ENCODE peak calls at places on chromosomes 11 and 22, in five cellular contexts. V is SK-N-SH, F is neural progenitor cell, C is GM23248, Z is HCT116. K is an unnamed sample. For H3K9me3, the result is how much of the 10 kb centered on the place peaks cover.

GRCh38 chr11:6531267-6531752 is 34.2 kb downstream of the DNHD1 start:
- DNase-seq in V (peak), F (peak), C (peak), Z (peak), K (peak)

GRCh38 chr11:105144887-105145286 is 5.3 kb upstream of the CARD18 start:
- DNase-seq in V (no peak), F (no peak), C (peak), Z (peak), K (no peak)

GRCh38 chr22:47040486-47041145 is 278.2 kb downstream of the TBC1D22A start:
- DNase-seq in V (no peak), F (no peak), C (no peak), Z (no peak), K (no peak)

GRCh38 chr11:75079546-75079945 is 17.1 kb downstream of the OR2AT4 start:
- DNase-seq in V (no peak), F (no peak), C (no peak), Z (no peak), K (peak)

GRCh38 chr11:18243783-18244362 is 4.6 kb downstream of the SAA2 start:
- DNase-seq in V (peak), F (peak), C (peak), Z (peak), K (peak)

GRCh38 chr11:117055449-117055848 is 42.8 kb downstream of the SIK3 start:
- DNase-seq in V (no peak), F (no peak), C (no peak), Z (no peak), K (no peak)

GRCh38 chr22:27454807-27455450 is 346.6 kb downstream of the MN1 start:
- DNase-seq in V (no peak), F (no peak), C (no peak), Z (no peak), K (no peak)

GRCh38 chr22:49295465-49295743 is 532.3 kb downstream of the BRD1 start:
- DNase-seq in V (no peak), F (no peak), C (no peak), Z (no peak), K (no peak)

GRCh38 chr11:96154802-96155520 is 188.0 kb downstream of the MAML2 start:
- DNase-seq in V (no peak), F (no peak), C (peak), Z (no peak), K (no peak)

GRCh38 chr22:39243443-39244072 is 1.2 kb downstream of the PDGFB start:
- DNase-seq in V (no peak), F (peak), C (no peak), Z (no peak), K (no peak)

GRCh38 chr11:73374130-73374529 is 2.1 kb upstream of the RELT start:
- DNase-seq in V (no peak), F (no peak), C (peak), Z (no peak), K (no peak)

GRCh38 chr11:22875869-22876473 is 15.7 kb upstream of the CCDC179 start:
- DNase-seq in V (peak), F (peak), C (peak), Z (peak), K (peak)

GRCh38 chr11:65491614-65492386 is 7.0 kb upstream of the MALAT1 start:
- DNase-seq in V (no peak), F (peak), C (peak), Z (peak), K (peak)

GRCh38 chr11:19980957-19981669 is 179.2 kb downstream of the DBX1 start:
- DNase-seq in V (peak), F (no peak), C (peak), Z (no peak), K (no peak)

GRCh38 chr11:85595285-85595884 is 31.8 kb downstream of the DLG2 start:
- DNase-seq in V (peak), F (peak), C (peak), Z (peak), K (peak)

GRCh38 chr11:111378773-111379499 is at the start of gene POU2AF1:
- DNase-seq in V (no peak), F (no peak), C (peak), Z (no peak), K (peak)

GRCh38 chr11:19605500-19606371 is 106.9 kb upstream of the NAV2 start:
- DNase-seq in V (no peak), F (peak), C (peak), Z (no peak), K (no peak)

GRCh38 chr11:24697722-24698121 is 200.9 kb downstream of the LUZP2 start:
- DNase-seq in V (no peak), F (no peak), C (peak), Z (no peak), K (no peak)

GRCh38 chr11:94880216-94880615 is 93.1 kb downstream of the CWC15 start:
- DNase-seq in V (no peak), F (no peak), C (peak), Z (peak), K (no peak)

GRCh38 chr11:105937331-105937730 is 84.7 kb downstream of the MSANTD4 start:
- DNase-seq in V (no peak), F (no peak), C (peak), Z (peak), K (no peak)

GRCh38 chr22:38696606-38697005 is 4.1 kb downstream of the JOSD1 start:
- DNase-seq in V (no peak), F (no peak), C (peak), Z (peak), K (no peak)

GRCh38 chr11:112831969-112832368 is 129.3 kb upstream of the NCAM1 start:
- DNase-seq in V (no peak), F (no peak), C (no peak), Z (no peak), K (no peak)

GRCh38 chr22:28053871-28054621 is 135.0 kb upstream of the PITPNB start:
- DNase-seq in V (no peak), F (no peak), C (peak), Z (no peak), K (no peak)

GRCh38 chr22:46931881-46932280 is 169.4 kb downstream of the TBC1D22A start:
- DNase-seq in V (no peak), F (no peak), C (no peak), Z (no peak), K (no peak)

GRCh38 chr22:31229402-31230140 is 17.5 kb downstream of the LIMK2 start:
- DNase-seq in V (peak), F (peak), C (peak), Z (no peak), K (no peak)

GRCh38 chr11:819129-819931 is 616 bp downstream of the PNPLA2 start:
- DNase-seq in V (peak), F (peak), C (peak), Z (no peak), K (peak)
- TF ChIP-seq EZH2phosphoT487 in V (no peak), F (no peak), C (no peak), Z (no peak), K (no peak)

GRCh38 chr22:35928273-35928798 is 100.3 kb downstream of the RBFOX2 start:
- DNase-seq in V (no peak), F (no peak), C (no peak), Z (no peak), K (no peak)

DNA sequence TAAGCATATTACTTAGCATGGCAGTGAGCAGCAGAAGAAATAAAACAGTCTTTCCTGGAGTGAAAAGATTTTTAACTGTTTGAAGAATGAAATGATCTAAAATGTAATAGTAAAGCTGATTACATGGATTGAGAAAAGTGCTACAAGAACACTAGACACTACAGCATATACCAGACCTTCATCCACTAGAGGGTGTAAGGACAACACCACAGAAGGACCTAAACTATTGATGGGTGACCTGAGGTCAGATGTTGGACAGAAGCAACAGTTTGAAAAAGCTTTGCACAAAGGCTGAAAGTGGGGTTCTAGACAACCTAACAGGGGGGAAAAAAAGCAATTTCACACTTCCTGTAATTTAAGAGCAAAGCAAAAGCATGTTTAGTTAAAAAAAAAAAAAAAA is 97.7 kb downstream of the RBFOX2 start:
- DNase-seq in V (peak), F (peak), C (peak), Z (peak), K (peak)
- H3K4me2 ChIP-seq in V (no peak), F (no peak), C (no peak), Z (no peak), K (no peak)

DNA sequence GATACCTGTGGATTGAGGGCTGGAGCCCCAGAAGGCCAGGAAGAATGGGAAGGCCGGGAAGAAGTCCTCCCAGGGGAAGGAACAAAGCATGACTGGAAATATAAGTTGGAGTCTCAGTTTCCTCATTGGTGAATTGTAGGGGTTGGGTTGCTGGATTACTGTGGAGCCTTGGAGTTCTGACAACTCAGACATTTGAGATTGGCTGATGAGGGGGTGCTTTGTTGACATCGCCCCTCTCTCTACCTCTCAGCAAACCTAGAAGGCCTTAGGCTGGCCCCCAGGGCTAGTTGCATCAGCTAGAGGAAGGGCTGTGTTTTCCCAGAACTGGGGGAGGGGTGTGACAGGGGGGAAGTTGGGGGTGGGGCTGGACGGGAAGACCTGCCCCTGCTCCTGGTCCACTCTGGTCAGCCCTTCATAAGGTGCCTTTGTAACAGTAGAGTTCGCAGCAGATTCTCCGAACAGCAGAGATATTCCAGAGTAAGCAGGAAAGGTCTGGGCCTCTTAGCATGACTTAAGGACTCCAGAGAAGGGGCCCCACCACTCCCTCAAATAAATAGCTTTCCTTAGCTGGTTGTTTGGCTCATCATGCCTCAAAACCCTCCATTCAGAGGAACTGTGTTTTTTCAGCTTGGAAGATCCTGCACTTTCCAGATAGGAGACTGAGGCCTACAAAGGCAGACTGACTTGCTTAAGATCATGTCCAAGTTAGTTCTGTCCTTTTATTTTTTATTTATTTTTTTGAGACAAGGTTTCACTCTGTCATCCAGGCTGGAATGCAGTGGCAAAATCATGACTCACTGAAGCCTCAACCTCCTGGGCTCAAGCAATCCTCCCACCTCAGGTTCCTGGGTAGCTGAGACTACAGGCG is 12.5 kb upstream of the THRSP start:
- DNase-seq in V (no peak), F (no peak), C (peak), Z (no peak), K (no peak)
- H3K9me3 ChIP-seq in V (under half), F (under half), C (under half), Z (under half), K (under half)

GRCh38 chr22:43012390-43012789 is 2.6 kb downstream of the PACSIN2 start:
- DNase-seq in V (no peak), F (no peak), C (no peak), Z (no peak), K (no peak)
- TF ChIP-seq EZH2phosphoT487 in V (no peak), F (no peak), C (no peak), Z (no peak), K (no peak)

GRCh38 chr22:42591987-42592386 is 22.7 kb downstream of the POLDIP3 start:
- DNase-seq in V (no peak), F (no peak), C (no peak), Z (no peak), K (no peak)

GRCh38 chr22:42596863-42597530 is 17.7 kb downstream of the POLDIP3 start:
- DNase-seq in V (no peak), F (no peak), C (no peak), Z (no peak), K (no peak)

GRCh38 chr22:42595434-42595833 is 19.2 kb downstream of the POLDIP3 start:
- DNase-seq in V (no peak), F (no peak), C (no peak), Z (no peak), K (no peak)

GRCh38 chr22:42601879-42602465 is 12.7 kb downstream of the POLDIP3 start:
- DNase-seq in V (no peak), F (no peak), C (no peak), Z (no peak), K (no peak)

GRCh38 chr22:42596376-42596775 is 18.3 kb downstream of the POLDIP3 start:
- DNase-seq in V (no peak), F (no peak), C (no peak), Z (no peak), K (no peak)
- H3K4me2 ChIP-seq in V (no peak), F (no peak), C (no peak), Z (no peak), K (no peak)

DNA sequence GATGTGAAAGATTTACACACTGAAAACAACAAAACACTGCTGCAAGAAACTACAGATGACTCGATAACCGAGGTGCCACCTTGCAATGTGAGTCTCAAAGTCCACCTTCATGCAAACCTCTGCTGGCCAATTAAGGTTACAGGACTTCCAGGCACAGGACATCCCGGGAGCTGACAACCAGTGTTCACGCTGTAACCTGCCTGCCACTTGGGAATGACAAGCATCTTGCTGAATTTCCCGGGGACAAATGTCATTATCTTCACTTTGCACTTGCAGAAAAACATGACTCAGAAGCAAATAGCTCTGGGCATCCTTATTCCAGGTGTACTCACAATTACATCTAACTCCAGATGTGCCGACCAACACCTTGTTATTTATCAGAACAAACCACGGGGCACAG is 72.5 kb downstream of the SHANK2 start:
- DNase-seq in V (no peak), F (no peak), C (no peak), Z (no peak), K (no peak)
- H3K9me3 ChIP-seq in V (under half), F (under half), C (under half), Z (under half), K (under half)

GRCh38 chr11:67438121-67438902 is 830 bp upstream of the PTPRCAP start:
- DNase-seq in V (no peak), F (no peak), C (no peak), Z (no peak), K (peak)

GRCh38 chr11:67441731-67442401 is 1.4 kb downstream of the CORO1B start:
- DNase-seq in V (no peak), F (no peak), C (no peak), Z (no peak), K (peak)

GRCh38 chr11:67441082-67441683 is 2.1 kb downstream of the CORO1B start:
- DNase-seq in V (no peak), F (no peak), C (no peak), Z (no peak), K (peak)

GRCh38 chr11:67440229-67441081 is 2.8 kb downstream of the CORO1B start:
- DNase-seq in V (no peak), F (no peak), C (no peak), Z (no peak), K (peak)

DNA sequence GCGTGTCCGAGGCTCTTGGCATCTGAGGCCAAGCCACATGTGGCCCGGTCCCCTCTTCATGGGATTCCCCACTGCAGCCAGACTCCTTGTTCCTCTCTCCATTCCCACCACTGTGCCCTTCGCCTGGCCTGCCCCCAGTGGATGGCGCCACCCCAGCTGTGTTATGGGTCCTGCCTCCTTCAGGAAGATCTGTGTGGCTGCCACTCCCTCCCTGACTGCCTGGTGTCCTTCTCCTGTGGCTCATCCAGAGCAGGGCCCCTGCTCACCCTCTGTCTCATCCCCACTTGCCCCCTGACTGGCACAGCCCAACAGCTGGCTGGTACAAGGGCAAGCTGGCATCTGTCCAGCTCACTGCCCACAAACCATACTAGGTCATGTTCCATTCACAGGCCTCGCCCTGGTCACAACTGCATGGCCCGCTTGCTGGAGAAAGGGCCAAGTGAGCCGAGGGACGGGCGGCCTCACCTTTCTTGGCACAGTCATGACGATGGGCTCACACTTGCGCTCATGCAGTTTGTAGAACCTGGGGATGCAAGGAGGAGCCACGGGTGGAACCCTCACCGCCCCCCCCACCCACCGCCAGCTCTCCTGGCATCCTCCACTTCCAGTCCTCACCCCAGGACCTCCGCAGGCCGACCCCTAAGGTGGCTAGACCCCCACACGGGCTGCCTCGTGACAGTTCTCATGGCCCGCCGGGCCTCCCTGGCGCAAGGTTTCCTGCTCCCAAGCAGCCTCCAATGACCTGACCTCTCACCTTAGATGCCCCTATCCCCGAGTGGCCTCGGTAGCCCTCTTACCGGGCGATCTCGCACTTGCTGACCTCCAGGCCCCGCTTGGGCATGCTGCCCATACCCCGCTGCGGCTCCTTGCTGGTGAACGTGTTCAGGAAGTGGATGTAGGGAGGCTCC is 2.1 kb upstream of the PTPRCAP start:
- DNase-seq in V (no peak), F (no peak), C (peak), Z (no peak), K (no peak)
- TF ChIP-seq EZH2phosphoT487 in V (no peak), F (no peak), C (no peak), Z (no peak), K (no peak)

GRCh38 chr11:70050243-70050642 is 27.9 kb upstream of the ANO1 start:
- DNase-seq in V (no peak), F (no peak), C (no peak), Z (no peak), K (no peak)

GRCh38 chr11:70046089-70046488 is 32.0 kb upstream of the ANO1 start:
- DNase-seq in V (no peak), F (no peak), C (no peak), Z (no peak), K (no peak)

GRCh38 chr11:70048279-70049024 is 29.7 kb upstream of the ANO1 start:
- DNase-seq in V (peak), F (peak), C (peak), Z (peak), K (no peak)

GRCh38 chr11:70054020-70054419 is 24.1 kb upstream of the ANO1 start:
- DNase-seq in V (no peak), F (no peak), C (no peak), Z (no peak), K (no peak)

GRCh38 chr11:70049045-70049444 is 29.1 kb upstream of the ANO1 start:
- DNase-seq in V (no peak), F (no peak), C (no peak), Z (no peak), K (no peak)
- H3K4me2 ChIP-seq in V (no peak), F (no peak), C (no peak), Z (peak), K (no peak)